ENCODE peak calls at places on chromosomes 3 and 15, in four cellular contexts. U is A549, J is lower lobe of right lung, D is hepatic stellate cell. A is an unnamed sample.

GRCh38 chr15:25391971-25392733 is 46.7 kb downstream of the UBE3A start:
- DNase-seq in U (no peak), J (no peak), D (peak), A (no peak)

GRCh38 chr3:126347543-126348161 is 9.6 kb downstream of the KLF15 start:
- DNase-seq in U (no peak), J (peak), D (no peak), A (peak)

GRCh38 chr3:100209948-100210776 is 50.6 kb upstream of the TBC1D23 start:
- DNase-seq in U (no peak), J (no peak), D (no peak), A (no peak)

GRCh38 chr15:35606345-35606744 is 60.4 kb upstream of the DPH6 start:
- DNase-seq in U (no peak), J (no peak), D (no peak), A (no peak)

GRCh38 chr15:87944687-87945086 is 311.9 kb downstream of the NTRK3 start:
- DNase-seq in U (no peak), J (no peak), D (no peak), A (no peak)

GRCh38 chr15:25731411-25731810 is 131.7 kb downstream of the ATP10A start:
- DNase-seq in U (no peak), J (no peak), D (no peak), A (peak)

GRCh38 chr3:21310176-21310575 is 440.8 kb downstream of the ZNF385D start:
- DNase-seq in U (no peak), J (no peak), D (peak), A (no peak)

GRCh38 chr3:179840985-179841384 is 188.1 kb downstream of the USP13 start:
- DNase-seq in U (no peak), J (no peak), D (no peak), A (no peak)

GRCh38 chr3:94739420-94739819 is 676.6 kb downstream of the NSUN3 start:
- DNase-seq in U (no peak), J (no peak), D (no peak), A (no peak)

GRCh38 chr3:194061421-194062029 is 74.4 kb upstream of the HES1 start:
- DNase-seq in U (no peak), J (no peak), D (no peak), A (no peak)

GRCh38 chr3:170911051-170911450 is 2.6 kb upstream of the EIF5A2 start:
- DNase-seq in U (no peak), J (no peak), D (no peak), A (no peak)

GRCh38 chr3:94414412-94414811 is 351.6 kb downstream of the NSUN3 start:
- DNase-seq in U (no peak), J (no peak), D (no peak), A (no peak)

GRCh38 chr15:69595009-69595825 is 142.6 kb downstream of the RPLP1 start:
- DNase-seq in U (no peak), J (peak), D (no peak), A (no peak)

GRCh38 chr15:74311734-74312444 is 55.6 kb downstream of the CYP11A1 start:
- DNase-seq in U (peak), J (no peak), D (peak), A (no peak)

GRCh38 chr15:33201376-33202189 is 7.1 kb upstream of the FMN1 start:
- DNase-seq in U (peak), J (peak), D (peak), A (peak)